ENCODE peak calls at places on chromosomes 1 and 21, in four cellular contexts. W is tibial artery, T is stomach, R is GM06990. G is an unnamed sample.
A peak's percentile ranks its signal among the peaks of the same experiment; 100 is the strongest.

GRCh38 chr1:42044346-42044745 is 108.9 kb upstream of the GUCA2B start:
- DNase-seq in W (no peak), T (no peak), R (no peak), G (no peak)

GRCh38 chr1:23555225-23555801 is 4.0 kb downstream of the ID3 start:
- DNase-seq in W (peak; percentile 87), T (no peak), R (no peak), G (no peak)

GRCh38 chr1:234230414-234230862 is 142.8 kb upstream of the COA6 start:
- DNase-seq in W (no peak), T (no peak), R (no peak), G (no peak)

GRCh38 chr1:111491070-111491469 is 12.4 kb downstream of the ADORA3 start:
- DNase-seq in W (no peak), T (no peak), R (no peak), G (no peak)

GRCh38 chr1:245788269-245788668 is 633.5 kb downstream of the KIF26B start:
- DNase-seq in W (no peak), T (no peak), R (no peak), G (no peak)

GRCh38 chr1:211320980-211321379 is 5.7 kb upstream of the TRAF5 start:
- DNase-seq in W (no peak), T (no peak), R (no peak), G (no peak)

GRCh38 chr1:156508955-156509234 is 8.3 kb upstream of the MEF2D start:
- DNase-seq in W (no peak), T (no peak), R (no peak), G (no peak)

GRCh38 chr1:219991511-219991810 is 54.8 kb downstream of the EPRS1 start:
- DNase-seq in W (no peak), T (no peak), R (no peak), G (no peak)

GRCh38 chr21:44914176-44914874 is 6.4 kb downstream of the ITGB2 start:
- DNase-seq in W (no peak), T (peak; percentile 59), R (peak; percentile 52), G (no peak)

GRCh38 chr21:41726058-41726558 is 40.7 kb downstream of the RIPK4 start:
- DNase-seq in W (no peak), T (no peak), R (no peak), G (no peak)

GRCh38 chr1:92483442-92484170 is 3.1 kb downstream of the GFI1 start:
- DNase-seq in W (no peak), T (no peak), R (peak; percentile 52), G (no peak)

GRCh38 chr1:154174654-154175053 is 17.2 kb downstream of the TPM3 start:
- DNase-seq in W (no peak), T (no peak), R (no peak), G (no peak)

GRCh38 chr1:5747428-5748285 is 244.6 kb downstream of the NPHP4 start:
- DNase-seq in W (peak; percentile 46), T (peak; percentile 14), R (no peak), G (no peak)

DNA sequence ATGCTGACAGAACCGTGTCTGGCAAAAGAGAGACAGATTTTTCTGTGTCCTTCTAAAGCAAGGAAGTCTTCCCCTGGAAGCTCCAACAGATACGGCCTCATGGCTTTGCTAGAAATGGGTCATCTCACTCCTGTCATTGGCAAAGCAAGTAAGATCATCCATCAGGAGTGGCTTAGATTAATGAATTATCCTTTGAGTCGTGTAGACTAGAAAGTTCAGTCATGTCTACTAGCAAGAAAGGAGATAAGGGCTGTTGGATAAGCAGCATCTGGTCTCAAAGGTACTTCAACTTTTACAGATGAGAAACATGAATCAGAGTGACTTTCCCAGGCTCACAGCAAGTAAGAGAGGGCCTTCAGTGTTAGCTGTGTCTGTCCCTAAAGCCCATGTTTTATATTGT is 3.4 kb upstream of the AGO3 start:
- DNase-seq in W (no peak), T (no peak), R (no peak), G (no peak)
- TF ChIP-seq CTCF in W (no peak), T (no peak), R (no peak), G (no peak)

GRCh38 chr1:218357893-218358232 is 12.7 kb downstream of the TGFB2 start:
- DNase-seq in W (no peak), T (no peak), R (no peak), G (no peak)
- H3K36me3 ChIP-seq in W (no peaks in the 10 kb centered on the region), T (no peaks in the 10 kb centered on the region), R (no peaks in the 10 kb centered on the region), G (no peaks in the 10 kb centered on the region)

GRCh38 chr1:229972600-229973296 is 94.3 kb upstream of the GALNT2 start:
- DNase-seq in W (no peak), T (no peak), R (no peak), G (no peak)
- TF ChIP-seq CTCF in W (no peak), T (peak; percentile 6), R (peak; percentile 42), G (no peak)

DNA sequence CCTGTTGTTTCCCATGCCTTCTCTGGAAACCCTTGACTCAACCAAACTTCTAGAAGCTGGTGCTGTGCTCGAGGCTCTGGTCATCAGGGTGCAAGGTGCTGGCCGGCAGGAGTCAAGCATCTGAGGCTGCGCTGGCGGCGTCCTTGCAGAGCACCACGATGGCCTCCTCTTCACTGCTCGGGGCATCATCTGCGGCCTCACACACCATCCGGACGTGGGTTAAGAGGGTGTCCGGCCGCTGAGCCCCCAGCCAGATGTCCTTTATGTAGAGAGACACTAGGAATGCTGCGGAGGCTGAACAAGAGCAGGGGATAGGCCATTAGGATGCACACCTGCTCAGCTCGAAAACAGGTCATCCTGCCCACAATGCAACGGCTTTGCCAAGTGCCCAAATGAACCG is 16.2 kb downstream of the MRAP start:
- DNase-seq in W (no peak), T (no peak), R (no peak), G (no peak)
- H3K36me3 ChIP-seq in W (peaks cover 56% of the 10 kb centered on the region), T (peaks cover 92% of the 10 kb centered on the region), R (peaks cover 45% of the 10 kb centered on the region), G (no peaks in the 10 kb centered on the region)

G was measured in ovary.